ENCODE peak calls at places on chromosomes 5 and 9, in eight cellular contexts. L is psoas muscle, J is right lobe of liver, Y is prostate gland, F is neuronal stem cell, Z is colonic mucosa, X is PC-9, T is mammary epithelial cell. D is an unnamed sample. For H3K27me3, the result is how much of the 10 kb centered on the place peaks cover.

GRCh38 chr5:32020971-32021370 is 153.1 kb downstream of the GOLPH3 start:
- DNase-seq in Y (no peak), Z (no peak), J (no peak), L (no peak), F (no peak), T (no peak), X (no peak), D (no peak)

GRCh38 chr5:73515232-73515631 is 17.0 kb downstream of the BTF3 start:
- DNase-seq in T (peak), J (no peak), Z (peak), F (no peak), Y (peak), L (no peak), X (peak), D (peak)

GRCh38 chr5:159099049-159099760 is 511 bp downstream of the EBF1 start:
- DNase-seq in Z (peak), L (peak), F (peak), X (no peak), Y (no peak), J (peak), T (peak), D (no peak)

GRCh38 chr9:105205787-105206511 is 38.5 kb upstream of the SLC44A1 start:
- DNase-seq in L (peak), X (peak), F (no peak), Z (peak), Y (no peak), J (peak), T (no peak), D (peak)

GRCh38 chr5:150723845-150724244 is 23.0 kb upstream of the RBM22 start:
- DNase-seq in J (no peak), Z (no peak), X (no peak), F (no peak), L (no peak), T (no peak), Y (no peak), D (no peak)

GRCh38 chr9:16352791-16353401 is 517.6 kb downstream of the BNC2 start:
- DNase-seq in Z (no peak), T (no peak), F (no peak), X (peak), Y (no peak), L (no peak), J (no peak), D (no peak)

GRCh38 chr9:113255431-113255830 is 19.9 kb downstream of the CDC26 start:
- DNase-seq in Z (no peak), F (no peak), X (no peak), L (no peak), J (no peak), Y (no peak), T (no peak), D (no peak)

GRCh38 chr9:6646028-6646636 is 603 bp upstream of the GLDC start:
- DNase-seq in Z (no peak), J (no peak), F (no peak), Y (no peak), L (no peak), T (no peak), X (no peak), D (no peak)

GRCh38 chr9:93662952-93663572 is 86.7 kb downstream of the PHF2 start:
- DNase-seq in X (no peak), F (no peak), J (no peak), L (no peak), Y (no peak), T (no peak), Z (no peak), D (no peak)

GRCh38 chr5:106894964-106895363 is 775.8 kb downstream of the EFNA5 start:
- DNase-seq in J (no peak), T (peak), L (no peak), Y (no peak), X (no peak), F (no peak), Z (no peak), D (no peak)

GRCh38 chr5:83608122-83608521 is 112.5 kb downstream of the HAPLN1 start:
- DNase-seq in L (no peak), J (no peak), X (no peak), F (peak), Y (no peak), Z (peak), T (peak), D (peak)

GRCh38 chr5:53792338-53792737 is 231.9 kb downstream of the NDUFS4 start:
- DNase-seq in Z (no peak), X (no peak), L (no peak), J (no peak), F (no peak), Y (no peak), T (no peak), D (no peak)

GRCh38 chr9:130639866-130640555 is 24.4 kb upstream of the PRDM12 start:
- DNase-seq in T (no peak), Z (no peak), F (no peak), Y (no peak), J (peak), L (no peak), X (no peak), D (no peak)

GRCh38 chr5:39801306-39801705 is 376.5 kb upstream of the DAB2 start:
- DNase-seq in T (no peak), Z (no peak), F (no peak), J (no peak), X (no peak), L (no peak), Y (no peak), D (no peak)

GRCh38 chr5:170474489-170475266 is 29.1 kb upstream of the KCNIP1 start:
- DNase-seq in T (no peak), F (no peak), Z (no peak), J (no peak), L (no peak), X (no peak), Y (no peak), D (no peak)

GRCh38 chr9:135016876-135017275 is 70.6 kb upstream of the OLFM1 start:
- DNase-seq in X (no peak), L (no peak), F (no peak), Z (no peak), T (no peak), Y (no peak), J (no peak), D (no peak)

GRCh38 chr9:109708507-109708945 is 71.5 kb upstream of the PALM2AKAP2 start:
- DNase-seq in F (no peak), T (no peak), X (no peak), Z (no peak), Y (no peak), L (no peak), J (no peak), D (no peak)

GRCh38 chr5:16536246-16536645 is 70.6 kb upstream of the ZNF622 start:
- DNase-seq in F (no peak), J (no peak), Z (no peak), Y (no peak), L (no peak), X (peak), T (peak), D (no peak)

GRCh38 chr9:136497916-136498695 is 15.3 kb upstream of the SEC16A start:
- DNase-seq in X (no peak), Z (no peak), T (no peak), F (no peak), J (no peak), Y (no peak), L (no peak), D (no peak)

DNA sequence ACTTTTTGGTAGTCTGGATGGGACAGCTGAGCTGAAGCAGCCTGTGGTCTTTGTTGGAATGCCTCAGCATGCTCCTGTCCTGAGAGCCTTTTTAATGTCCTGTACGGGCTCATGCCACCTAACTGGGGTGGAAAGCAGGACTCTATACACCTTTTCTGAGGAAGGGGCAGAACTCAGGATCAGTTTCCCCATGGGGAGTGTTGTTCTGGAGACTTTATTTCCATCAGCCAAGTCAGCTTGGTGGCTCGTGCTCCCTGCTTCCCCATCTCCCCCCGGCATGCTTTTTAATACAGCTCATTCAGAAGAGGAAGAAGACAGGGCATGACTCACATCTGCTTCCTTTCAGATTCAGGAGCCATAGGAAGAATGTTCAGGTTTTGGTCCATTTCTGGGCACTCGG is 5.1 kb upstream of the SEPTIN8 start:
- DNase-seq in F (no peak), J (no peak), Y (no peak), Z (no peak), L (no peak), T (peak), X (no peak), D (no peak)
- H3K27me3 ChIP-seq in F (under half), J (under half), Y (under half), Z (under half), L (under half), T (under half), X (under half), D (under half)

GRCh38 chr5:174827521-174827920 is 103.1 kb downstream of the MSX2 start:
- DNase-seq in Z (no peak), Y (no peak), X (no peak), L (no peak), T (no peak), F (no peak), J (no peak), D (no peak)
- H3K27me3 ChIP-seq in Z (under half), Y (under half), X (half or more), L (under half), T (under half), F (under half), J (under half), D (under half)

DNA sequence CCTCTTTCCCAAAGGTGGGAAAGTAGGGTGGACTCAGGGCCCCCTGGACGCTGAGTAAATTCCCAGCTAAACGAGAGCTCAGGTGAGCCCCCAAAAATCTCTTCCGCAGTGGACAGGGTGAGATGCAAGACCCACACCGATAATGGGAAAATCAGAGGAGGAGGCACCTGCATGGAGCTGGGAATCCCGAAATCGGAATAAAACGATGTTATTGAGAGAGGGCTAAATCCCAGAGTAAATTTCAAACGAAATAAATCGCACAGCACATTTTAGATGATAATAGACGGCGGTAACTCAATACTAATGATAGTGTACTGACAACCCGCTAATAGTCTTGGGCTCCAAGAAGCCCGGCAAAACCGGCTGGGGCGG is 3.0 kb upstream of the BARHL1 start:
- DNase-seq in F (no peak), Z (no peak), J (no peak), X (no peak), L (no peak), Y (no peak), T (no peak), D (no peak)
- H3K27me3 ChIP-seq in F (under half), Z (half or more), J (under half), X (half or more), L (half or more), Y (half or more), T (under half), D (half or more)

GRCh38 chr9:973295-973842 is 3.1 kb upstream of the DMRT3 start:
- DNase-seq in L (no peak), Z (no peak), J (no peak), F (no peak), Y (no peak), T (no peak), X (no peak), D (no peak)
- H3K27me3 ChIP-seq in L (half or more), Z (half or more), J (under half), F (under half), Y (half or more), T (half or more), X (under half), D (half or more)

DNA sequence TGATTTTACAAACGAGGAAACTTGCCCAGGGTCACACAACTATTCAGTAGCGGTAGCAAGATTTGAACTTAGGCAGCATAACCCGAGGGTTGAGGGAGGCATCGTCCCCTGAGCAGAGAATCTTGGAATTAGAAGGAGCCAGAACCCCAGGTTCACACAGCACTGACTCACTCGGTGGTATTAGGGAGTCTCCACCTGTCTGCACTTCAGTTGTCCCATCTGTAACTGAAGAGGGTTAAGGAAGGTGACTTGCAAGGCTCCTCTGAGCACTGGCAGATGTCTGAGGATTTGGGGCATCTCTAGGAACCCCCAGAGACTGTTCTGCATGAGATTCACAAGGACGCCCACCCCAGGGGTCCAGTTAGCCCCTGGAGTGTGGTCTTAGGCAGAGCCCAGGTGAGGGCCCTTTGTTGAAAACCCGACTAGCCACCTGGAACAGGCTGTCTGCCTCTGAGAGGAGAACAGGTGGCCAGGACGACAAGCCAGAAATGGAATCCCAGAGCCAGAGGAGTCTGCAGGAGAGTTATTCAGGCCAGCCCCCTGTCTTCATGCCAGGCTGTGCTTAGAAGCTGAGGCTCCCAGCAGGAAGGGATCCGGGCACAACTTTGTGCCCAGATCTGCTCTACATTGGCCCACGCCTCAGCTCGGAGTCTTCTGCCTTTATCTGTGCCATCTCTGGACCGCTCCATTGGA is 50.0 kb upstream of the ORM1 start:
- DNase-seq in J (no peak), T (no peak), Y (no peak), F (no peak), L (no peak), X (no peak), Z (no peak), D (no peak)
- H3K27me3 ChIP-seq in J (under half), T (under half), Y (under half), F (under half), L (under half), X (under half), Z (under half), D (under half)

GRCh38 chr5:100903036-100903887 is at the start of gene ST8SIA4:
- DNase-seq in Y (peak), X (peak), Z (peak), L (peak), J (peak), T (peak), F (peak), D (peak)

GRCh38 chr5:100901851-100902341 is 1.2 kb downstream of the ST8SIA4 start:
- DNase-seq in J (peak), Y (no peak), L (no peak), Z (peak), F (peak), X (no peak), T (no peak), D (peak)

GRCh38 chr5:100900796-100901731 is 2.0 kb downstream of the ST8SIA4 start:
- DNase-seq in J (peak), Y (peak), Z (peak), T (peak), X (no peak), F (peak), L (peak), D (peak)

GRCh38 chr5:100904259-100904822 is 1.3 kb upstream of the ST8SIA4 start:
- DNase-seq in L (no peak), Y (no peak), J (peak), F (no peak), X (no peak), T (no peak), Z (peak), D (peak)

DNA sequence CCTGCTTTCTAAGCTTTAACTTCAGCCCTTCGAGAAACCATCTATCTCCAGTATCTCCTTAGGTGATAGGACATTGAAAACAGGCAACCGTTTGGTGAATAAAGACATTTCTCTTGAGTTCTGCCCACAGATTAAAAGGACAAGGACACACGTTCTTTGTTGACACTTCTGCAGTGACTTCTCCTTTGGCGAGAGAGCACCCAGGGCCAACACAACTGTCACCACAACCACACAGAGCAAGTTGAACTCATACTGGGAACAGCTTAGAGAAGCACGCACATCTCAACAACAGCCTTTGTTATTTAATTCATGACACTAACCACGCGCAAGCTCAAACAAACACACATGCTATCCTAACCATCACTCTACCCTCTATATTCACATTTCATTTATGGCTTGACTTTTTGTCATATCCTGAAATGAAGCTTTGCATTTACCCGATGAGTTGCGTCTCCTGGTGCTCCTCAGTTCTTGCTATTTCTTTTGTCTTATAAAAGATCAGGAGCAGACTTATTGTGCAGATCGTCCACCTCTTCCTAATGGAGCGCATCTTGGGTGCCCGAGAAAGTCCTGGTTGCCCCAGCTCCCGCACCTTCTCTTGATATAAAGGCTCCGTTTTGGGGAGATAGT is 561 bp downstream of the ST8SIA4 start:
- DNase-seq in F (peak), Y (no peak), T (no peak), X (no peak), J (no peak), Z (peak), L (no peak), D (no peak)
- H3K27me3 ChIP-seq in F (under half), Y (under half), T (under half), X (under half), J (under half), Z (under half), L (under half), D (under half)

GRCh38 chr9:133601746-133602145 is 7.4 kb downstream of the FAM163B start:
- DNase-seq in F (no peak), Z (no peak), J (no peak), L (no peak), X (no peak), Y (no peak), T (no peak), D (no peak)

GRCh38 chr9:133604856-133605255 is 4.3 kb downstream of the FAM163B start:
- DNase-seq in Z (no peak), Y (no peak), X (no peak), L (no peak), J (no peak), T (no peak), F (no peak), D (no peak)

GRCh38 chr9:133604214-133604613 is 5.0 kb downstream of the FAM163B start:
- DNase-seq in Z (no peak), L (no peak), X (no peak), F (no peak), Y (no peak), T (no peak), J (no peak), D (no peak)

GRCh38 chr9:133605446-133605845 is 3.7 kb downstream of the FAM163B start:
- DNase-seq in Y (no peak), X (no peak), L (no peak), Z (no peak), F (no peak), T (no peak), J (no peak), D (no peak)

GRCh38 chr9:133603165-133603927 is 5.8 kb downstream of the FAM163B start:
- DNase-seq in J (no peak), Z (no peak), T (no peak), Y (no peak), F (no peak), X (no peak), L (no peak), D (no peak)
- H3K27me3 ChIP-seq in J (under half), Z (under half), T (under half), Y (under half), F (under half), X (half or more), L (half or more), D (under half)

DNA sequence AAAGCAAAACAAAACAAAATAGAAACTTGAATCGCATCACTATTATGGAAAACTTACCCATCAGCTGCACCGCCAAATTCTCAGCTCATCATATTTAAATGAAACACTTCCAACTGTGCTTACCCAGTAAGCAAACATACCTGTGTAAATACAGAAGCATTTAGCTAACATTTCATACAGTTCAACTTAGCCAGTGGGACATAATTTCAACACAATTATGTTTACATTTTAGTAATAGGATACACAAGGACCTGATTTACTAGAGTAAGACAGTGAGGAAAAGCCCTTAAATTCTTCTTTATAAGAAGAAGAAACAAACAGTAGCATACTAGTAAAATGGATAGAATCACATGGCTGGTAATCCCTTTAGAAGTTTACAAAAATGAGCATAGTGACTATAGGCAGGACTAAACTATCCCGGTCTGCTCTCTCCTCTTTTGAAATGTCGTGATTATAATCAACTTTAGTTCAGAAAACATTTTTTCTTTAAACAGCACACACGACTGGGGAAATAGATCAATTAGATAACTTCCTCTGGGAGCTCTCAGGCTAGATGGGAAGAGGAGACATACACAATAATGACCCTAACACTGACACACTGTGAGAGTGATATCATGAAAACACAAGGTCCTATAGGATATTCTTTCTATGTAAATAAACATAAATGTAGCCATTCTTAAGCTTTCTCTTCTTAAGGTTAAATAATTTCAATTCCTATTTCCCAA is 15.8 kb upstream of the CDC20B start:
- DNase-seq in Z (no peak), F (no peak), J (no peak), X (peak), L (no peak), Y (no peak), T (no peak), D (no peak)
- H3K27me3 ChIP-seq in Z (under half), F (under half), J (under half), X (under half), L (under half), Y (under half), T (under half), D (under half)